ENCODE peak calls at places on chromosomes 3 and 15, in seven cellular contexts. B is osteoblast, D is IMR-90, K is mammary epithelial cell, F is A549, S is H9, Y is endothelial cell of umbilical vein. E is an unnamed sample.

GRCh38 chr15:34358367-34358766 is 8.6 kb downstream of the LPCAT4 start:
- DNase-seq in B (no peak), D (no peak), K (no peak), F (peak), S (no peak), Y (no peak), E (peak)

GRCh38 chr3:55481067-55481917 is 5.8 kb downstream of the WNT5A start:
- DNase-seq in B (peak), D (peak), K (no peak), F (no peak), S (peak), Y (no peak), E (peak)

GRCh38 chr3:33236005-33236404 is 17.4 kb upstream of the SUSD5 start:
- DNase-seq in B (no peak), D (no peak), K (no peak), F (no peak), S (no peak), Y (no peak), E (no peak)

GRCh38 chr3:60754617-60755016 is 496.6 kb downstream of the FHIT start:
- DNase-seq in B (no peak), D (no peak), K (no peak), F (no peak), S (no peak), Y (no peak), E (peak)

GRCh38 chr3:51997935-51998596 is 2.4 kb upstream of the RPL29 start:
- DNase-seq in B (peak), D (no peak), K (peak), F (no peak), S (no peak), Y (no peak), E (no peak)

GRCh38 chr3:164419220-164419619 is 659.1 kb downstream of the SI start:
- DNase-seq in B (no peak), D (no peak), K (no peak), F (no peak), S (no peak), Y (no peak), E (no peak)

GRCh38 chr3:106850429-106850828 is 526.8 kb upstream of the CCDC54 start:
- DNase-seq in B (peak), D (peak), K (no peak), F (no peak), S (no peak), Y (no peak), E (peak)

GRCh38 chr3:141372656-141373055 is 4.4 kb downstream of the ZBTB38 start:
- DNase-seq in B (no peak), D (no peak), K (no peak), F (no peak), S (no peak), Y (no peak), E (no peak)

GRCh38 chr15:82535566-82536408 is 4.5 kb downstream of the RPS17 start:
- DNase-seq in B (peak), D (no peak), K (no peak), F (no peak), S (peak), Y (no peak), E (peak)

GRCh38 chr3:194196876-194197275 is 60.9 kb downstream of the HES1 start:
- DNase-seq in B (no peak), D (no peak), K (no peak), F (no peak), S (no peak), Y (no peak), E (no peak)

GRCh38 chr15:74464216-74464615 is 3.3 kb upstream of the UBL7 start:
- DNase-seq in B (no peak), D (no peak), K (no peak), F (no peak), S (no peak), Y (no peak), E (no peak)

GRCh38 chr3:42547401-42547945 is 34.3 kb downstream of the SEC22C start:
- DNase-seq in B (peak), D (peak), K (peak), F (peak), S (peak), Y (peak), E (peak)

GRCh38 chr3:56762718-56763117 is 39.0 kb downstream of the ARHGEF3 start:
- DNase-seq in B (no peak), D (no peak), K (no peak), F (no peak), S (no peak), Y (no peak), E (no peak)

GRCh38 chr3:184333190-184333589 is 4.2 kb upstream of the FAM131A start:
- DNase-seq in B (peak), D (no peak), K (no peak), F (no peak), S (no peak), Y (no peak), E (no peak)

GRCh38 chr3:148006508-148006907 is 597.3 kb downstream of the ZIC1 start:
- DNase-seq in B (peak), D (peak), K (peak), F (no peak), S (no peak), Y (no peak), E (peak)

GRCh38 chr15:68389936-68390790 is 41.8 kb downstream of the ITGA11 start:
- DNase-seq in B (peak), D (peak), K (peak), F (no peak), S (peak), Y (peak), E (peak)

GRCh38 chr3:139434764-139435291 is 41.5 kb downstream of the RBP2 start:
- DNase-seq in B (no peak), D (peak), K (peak), F (no peak), S (no peak), Y (no peak), E (peak)

GRCh38 chr15:85692873-85693272 is 101.9 kb downstream of the KLHL25 start:
- DNase-seq in B (no peak), D (no peak), K (no peak), F (no peak), S (no peak), Y (no peak), E (no peak)

GRCh38 chr3:16474304-16474703 is 39.2 kb downstream of the RFTN1 start:
- DNase-seq in B (no peak), D (peak), K (no peak), F (no peak), S (no peak), Y (peak), E (peak)

GRCh38 chr15:65790692-65791334 is 1.3 kb downstream of the DENND4A start:
- DNase-seq in B (peak), D (peak), K (no peak), F (peak), S (no peak), Y (peak), E (peak)

GRCh38 chr3:78991656-78992055 is 776.1 kb downstream of the ROBO1 start:
- DNase-seq in B (no peak), D (no peak), K (no peak), F (no peak), S (no peak), Y (no peak), E (no peak)

GRCh38 chr3:8509961-8510360 is 8.3 kb downstream of the LMCD1 start:
- DNase-seq in B (peak), D (peak), K (peak), F (peak), S (no peak), Y (peak), E (peak)

GRCh38 chr15:24879492-24879891 is 75.3 kb upstream of the SNRPN start:
- DNase-seq in B (no peak), D (no peak), K (no peak), F (no peak), S (no peak), Y (no peak), E (no peak)

GRCh38 chr3:37988931-37989525 is 1.6 kb upstream of the VILL start:
- DNase-seq in B (peak), D (no peak), K (no peak), F (no peak), S (no peak), Y (no peak), E (no peak)

GRCh38 chr3:29144807-29145206 is 136.1 kb upstream of the RBMS3 start:
- DNase-seq in B (no peak), D (peak), K (no peak), F (no peak), S (no peak), Y (peak), E (peak)

GRCh38 chr3:184556502-184557347 is 4.9 kb upstream of the EPHB3 start:
- DNase-seq in B (peak), D (no peak), K (no peak), F (no peak), S (no peak), Y (no peak), E (no peak)

GRCh38 chr15:89121414-89121813 is 33.2 kb downstream of the ABHD2 start:
- DNase-seq in B (no peak), D (no peak), K (peak), F (no peak), S (no peak), Y (no peak), E (no peak)

GRCh38 chr15:51688863-51689262 is 7.6 kb downstream of the SCG3 start:
- DNase-seq in B (no peak), D (peak), K (no peak), F (no peak), S (no peak), Y (no peak), E (peak)

GRCh38 chr3:53091011-53091410 is 39.2 kb downstream of the RFT1 start:
- DNase-seq in B (no peak), D (no peak), K (no peak), F (no peak), S (no peak), Y (no peak), E (no peak)

GRCh38 chr15:69000725-69001503 is 13.6 kb upstream of the NOX5 start:
- DNase-seq in B (no peak), D (no peak), K (no peak), F (no peak), S (no peak), Y (no peak), E (no peak)

GRCh38 chr3:55487376-55488241 is 503 bp upstream of the WNT5A start:
- DNase-seq in B (peak), D (peak), K (peak), F (peak), S (peak), Y (peak), E (peak)

DNA sequence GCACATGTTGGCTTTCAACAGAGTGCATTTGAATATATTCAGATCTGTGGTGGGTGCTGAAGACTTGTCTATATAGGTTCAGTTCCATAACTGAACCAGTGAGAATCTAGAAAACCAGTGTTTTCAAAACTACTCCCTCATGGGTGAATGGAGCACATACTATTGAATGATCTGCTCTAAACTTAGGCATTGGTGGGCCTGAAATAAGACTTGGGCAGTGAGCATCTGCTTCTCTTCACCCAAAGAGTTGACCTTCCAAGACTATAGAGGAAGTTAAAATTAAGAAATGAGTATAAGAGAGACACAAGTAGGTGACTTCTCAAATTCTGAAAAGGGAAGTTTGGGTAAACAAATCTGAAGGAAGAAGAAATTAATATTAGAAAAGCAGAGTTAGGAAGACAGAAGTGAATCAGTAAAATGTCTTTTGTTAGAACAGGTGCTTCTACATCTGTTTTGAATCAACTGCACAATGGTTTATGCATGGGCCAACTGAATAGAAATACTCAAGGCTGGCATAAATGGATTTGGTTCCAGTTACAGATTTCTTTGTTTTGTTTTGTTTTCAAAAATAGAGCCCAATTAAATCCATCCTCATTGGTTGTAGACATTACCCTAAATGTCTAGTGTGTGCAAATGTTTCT is 19.3 kb downstream of the ALCAM start:
- DNase-seq in B (no peak), D (no peak), K (no peak), F (no peak), S (no peak), Y (no peak), E (no peak)
- H3K27ac ChIP-seq in B (peak), D (no peak), K (peak), F (peak), S (no peak), Y (no peak), E (peak)

GRCh38 chr3:161320837-161321236 is 50.5 kb downstream of the SPTSSB start:
- DNase-seq in B (no peak), D (no peak), K (no peak), F (no peak), S (no peak), Y (no peak), E (no peak)
- H3K4me2 ChIP-seq in B (no peak), D (no peak), K (no peak), F (no peak), S (no peak), Y (no peak), E (no peak)

DNA sequence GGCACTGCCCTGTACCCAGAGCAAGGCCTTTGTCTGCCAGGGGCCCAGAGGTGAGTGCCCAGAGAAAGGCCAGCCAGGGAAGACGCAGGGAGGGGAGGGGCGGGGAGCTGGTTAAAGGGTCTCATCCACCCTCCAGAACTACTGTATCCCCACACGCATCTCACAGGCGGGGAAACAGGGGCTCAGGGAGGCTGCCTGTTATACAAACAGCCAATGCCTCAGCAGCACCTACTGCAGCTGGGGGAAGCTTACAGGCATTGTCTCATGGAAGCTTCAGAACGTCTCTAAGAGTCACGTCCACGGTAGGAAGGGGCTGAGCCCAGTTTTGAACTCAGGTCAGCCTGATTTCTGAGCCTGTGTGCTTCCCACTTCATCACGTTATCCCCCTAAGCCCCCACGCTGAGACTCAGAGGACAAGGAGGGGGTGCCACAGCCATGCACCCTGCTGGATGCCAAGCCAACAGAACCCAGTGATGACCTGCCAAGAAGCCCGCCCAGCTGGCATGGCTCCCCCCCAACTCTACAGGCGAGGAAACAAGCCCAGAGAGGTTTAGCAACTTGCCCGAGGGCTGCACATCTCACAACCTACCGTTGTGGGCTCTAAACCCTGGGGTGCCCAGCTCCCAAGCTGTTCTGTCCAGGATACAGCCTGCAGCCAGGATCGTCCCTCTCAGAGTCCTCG is 54.5 kb downstream of the IQSEC1 start:
- DNase-seq in B (peak), D (no peak), K (no peak), F (no peak), S (no peak), Y (no peak), E (peak)
- H3K27ac ChIP-seq in B (peak), D (no peak), K (no peak), F (no peak), S (no peak), Y (no peak), E (no peak)

GRCh38 chr15:31470756-31471155 is 144.1 kb downstream of the KLF13 start:
- DNase-seq in B (no peak), D (no peak), K (no peak), F (no peak), S (peak), Y (no peak), E (no peak)

GRCh38 chr15:31471731-31472430 is 145.2 kb downstream of the KLF13 start:
- DNase-seq in B (peak), D (peak), K (peak), F (no peak), S (peak), Y (no peak), E (peak)

GRCh38 chr15:31473384-31474058 is 146.9 kb downstream of the KLF13 start:
- DNase-seq in B (no peak), D (no peak), K (no peak), F (no peak), S (no peak), Y (peak), E (no peak)

GRCh38 chr15:31474059-31474868 is 147.6 kb downstream of the KLF13 start:
- DNase-seq in B (no peak), D (no peak), K (no peak), F (no peak), S (peak), Y (no peak), E (no peak)

GRCh38 chr15:31472636-31473383 is 146.2 kb downstream of the KLF13 start:
- DNase-seq in B (peak), D (peak), K (no peak), F (no peak), S (peak), Y (peak), E (peak)
- H3K4me2 ChIP-seq in B (peak), D (peak), K (no peak), F (no peak), S (no peak), Y (no peak), E (peak)